ENCODE peak calls at places on chromosomes 12 and 14, in four cellular contexts. W is T-helper 17 cell, Y is HFFc6, J is tibial artery. B is an unnamed sample.

GRCh38 chr14:103055693-103056092 is 1.7 kb downstream of the CDC42BPB start:
- DNase-seq in W (no peak), Y (no peak), J (no peak), B (no peak)

GRCh38 chr12:45273717-45274271 is 57.9 kb downstream of the ANO6 start:
- DNase-seq in J (peak; percentile 71), W (no peak), Y (peak; percentile 97), B (peak; percentile 99)

GRCh38 chr12:132494294-132495164 is 4.6 kb downstream of the FBRSL1 start:
- DNase-seq in J (no peak), Y (no peak), W (no peak), B (no peak)

GRCh38 chr14:95500772-95501401 is 15.6 kb downstream of the SYNE3 start:
- DNase-seq in W (no peak), J (peak; percentile 76), Y (peak; percentile 88), B (peak; percentile 80)

GRCh38 chr14:81269100-81269978 is 48.6 kb upstream of the GTF2A1 start:
- DNase-seq in J (no peak), W (no peak), Y (peak; percentile 73), B (peak; percentile 65)

GRCh38 chr12:44000309-44000952 is 164.6 kb downstream of the TMEM117 start:
- DNase-seq in J (no peak), Y (peak; percentile 61), W (no peak), B (peak; percentile 38)

GRCh38 chr14:105060751-105061427 is 4.3 kb downstream of the GPR132 start:
- DNase-seq in Y (no peak), J (no peak), W (no peak), B (no peak)

GRCh38 chr12:15584366-15585041 is 204.7 kb downstream of the EPS8 start:
- DNase-seq in J (no peak), W (no peak), Y (peak; percentile 47), B (peak; percentile 76)

GRCh38 chr14:39219075-39219499 is 14.6 kb upstream of the MIA2 start:
- DNase-seq in W (no peak), J (no peak), Y (peak; percentile 79), B (peak; percentile 63)

GRCh38 chr12:105960319-105961076 is 178.3 kb downstream of the NUAK1 start:
- DNase-seq in J (no peak), W (no peak), Y (no peak), B (peak; percentile 29)

GRCh38 chr12:57461326-57461903 is 1.8 kb downstream of the GLI1 start:
- DNase-seq in J (peak; percentile 70), Y (peak; percentile 40), W (peak; percentile 34), B (no peak)

GRCh38 chr12:101925352-101925751 is 48.0 kb downstream of the DRAM1 start:
- DNase-seq in Y (peak; percentile 98), J (peak; percentile 86), W (no peak), B (peak; percentile 100)

GRCh38 chr14:67461341-67461985 is 27.1 kb downstream of the TMEM229B start:
- DNase-seq in J (no peak), W (no peak), Y (no peak), B (peak; percentile 91)

GRCh38 chr12:88472775-88473174 is 107.5 kb downstream of the KITLG start:
- DNase-seq in W (no peak), Y (peak; percentile 54), J (no peak), B (peak; percentile 36)

GRCh38 chr12:25553083-25553482 is at the start of gene LMNTD1:
- DNase-seq in Y (peak; percentile 71), W (no peak), J (no peak), B (peak; percentile 66)

GRCh38 chr12:98559666-98560065 is 33.8 kb upstream of the SLC25A3 start:
- DNase-seq in W (no peak), Y (no peak), J (no peak), B (no peak)

GRCh38 chr14:101008196-101008595 is 104.7 kb upstream of the RTL1 start:
- DNase-seq in Y (no peak), J (no peak), W (no peak), B (no peak)

GRCh38 chr12:2383276-2384028 is 330.7 kb downstream of the CACNA1C start:
- DNase-seq in W (no peak), J (no peak), Y (no peak), B (no peak)

GRCh38 chr14:23299558-23299957 is 3.1 kb downstream of the PPP1R3E start:
- DNase-seq in W (no peak), Y (peak; percentile 72), J (no peak), B (peak; percentile 77)

GRCh38 chr12:124294686-124295315 is at the start of gene RFLNA:
- DNase-seq in W (no peak), J (no peak), Y (no peak), B (peak; percentile 15)

GRCh38 chr14:21083565-21084325 is 13.6 kb downstream of the ARHGEF40 start:
- DNase-seq in Y (no peak), J (no peak), W (no peak), B (no peak)

GRCh38 chr12:27652174-27652763 is 44.0 kb upstream of the REP15 start:
- DNase-seq in J (peak; percentile 46), W (no peak), Y (peak; percentile 71), B (peak; percentile 70)

GRCh38 chr12:69687390-69687789 is 11.7 kb downstream of the BEST3 start:
- DNase-seq in W (no peak), Y (no peak), J (no peak), B (peak; percentile 69)

GRCh38 chr14:103066399-103066798 is 9.1 kb upstream of the CDC42BPB start:
- DNase-seq in W (no peak), J (no peak), Y (no peak), B (no peak)

GRCh38 chr14:77044776-77045569 is 16.5 kb upstream of the IRF2BPL start:
- DNase-seq in W (no peak), Y (no peak), J (peak; percentile 68), B (peak; percentile 76)

GRCh38 chr12:26828315-26828714 is 4.7 kb downstream of the ITPR2 start:
- DNase-seq in Y (no peak), W (no peak), J (no peak), B (peak; percentile 23)

GRCh38 chr14:100884456-100884855 is 19.1 kb downstream of the RTL1 start:
- DNase-seq in W (no peak), Y (no peak), J (no peak), B (no peak)

GRCh38 chr12:114711689-114712152 is 27.7 kb upstream of the TBX3 start:
- DNase-seq in W (no peak), Y (no peak), J (no peak), B (no peak)

GRCh38 chr12:121711925-121712461 is 559 bp upstream of the TMEM120B start:
- DNase-seq in J (no peak), Y (peak; percentile 25), W (no peak), B (no peak)

GRCh38 chr14:105316968-105317498 is 2.5 kb downstream of the PACS2 start:
- DNase-seq in W (no peak), Y (no peak), J (no peak), B (peak; percentile 13)

GRCh38 chr14:68312300-68312699 is 480.6 kb downstream of the ZFP36L1 start:
- DNase-seq in J (no peak), W (no peak), Y (no peak), B (no peak)

GRCh38 chr12:129332286-129332685 is 479.0 kb downstream of the GLT1D1 start:
- DNase-seq in J (no peak), Y (no peak), W (no peak), B (no peak)

GRCh38 chr12:24997970-24998582 is 49.2 kb upstream of the BCAT1 start:
- DNase-seq in W (no peak), J (no peak), Y (peak; percentile 39), B (peak; percentile 51)

GRCh38 chr12:96063046-96063445 is 27.7 kb upstream of the LTA4H start:
- DNase-seq in J (no peak), W (no peak), Y (no peak), B (peak; percentile 48)

GRCh38 chr12:108008163-108008562 is 120.9 kb upstream of the WSCD2 start:
- DNase-seq in Y (no peak), J (no peak), W (no peak), B (no peak)

GRCh38 chr14:99809864-99810854 is 16.9 kb downstream of the EML1 start:
- DNase-seq in W (no peak), J (peak; percentile 65), Y (no peak), B (no peak)

GRCh38 chr12:2049604-2050540 is 2.9 kb upstream of the CACNA1C start:
- DNase-seq in Y (no peak), W (no peak), J (no peak), B (peak; percentile 83)

GRCh38 chr12:107983871-107984480 is 145.1 kb upstream of the WSCD2 start:
- DNase-seq in Y (no peak), J (no peak), W (no peak), B (no peak)